ENCODE peak calls at places on chromosomes 1 and 21, in five cellular contexts. One of them, this sample, is unnamed.

GRCh38 chr1:175000697-175001187 is 995 bp downstream of the CACYBP start:
- DNase-seq in CD4-positive, alpha-beta memory T cell: no peak
- DNase-seq in fibroblast of mammary gland: peak
- DNase-seq in left ventricle myocardium inferior: no peak
- DNase-seq in AG09309: no peak
- DNase-seq in this sample: no peak

GRCh38 chr1:213656039-213656438 is 331.7 kb upstream of the PROX1 start:
- DNase-seq in AG09309: no peak
- DNase-seq in fibroblast of mammary gland: no peak
- DNase-seq in left ventricle myocardium inferior: no peak
- DNase-seq in CD4-positive, alpha-beta memory T cell: no peak
- DNase-seq in this sample: no peak

GRCh38 chr21:45769239-45769758 is 125.8 kb downstream of the PCBP3 start:
- DNase-seq in CD4-positive, alpha-beta memory T cell: no peak
- DNase-seq in left ventricle myocardium inferior: no peak
- DNase-seq in fibroblast of mammary gland: no peak
- DNase-seq in AG09309: no peak
- DNase-seq in this sample: no peak

GRCh38 chr1:4153571-4153970 is 253.5 kb upstream of the C1orf174 start:
- DNase-seq in left ventricle myocardium inferior: no peak
- DNase-seq in fibroblast of mammary gland: no peak
- DNase-seq in CD4-positive, alpha-beta memory T cell: no peak
- DNase-seq in AG09309: no peak
- DNase-seq in this sample: no peak

GRCh38 chr1:166950156-166950555 is 25.2 kb downstream of the ILDR2 start:
- DNase-seq in AG09309: no peak
- DNase-seq in left ventricle myocardium inferior: no peak
- DNase-seq in CD4-positive, alpha-beta memory T cell: no peak
- DNase-seq in fibroblast of mammary gland: no peak
- DNase-seq in this sample: no peak

GRCh38 chr1:36359383-36359782 is 26.3 kb downstream of the STK40 start:
- DNase-seq in AG09309: no peak
- DNase-seq in fibroblast of mammary gland: no peak
- DNase-seq in CD4-positive, alpha-beta memory T cell: no peak
- DNase-seq in left ventricle myocardium inferior: no peak
- DNase-seq in this sample: no peak

GRCh38 chr1:183163311-183163710 is 22.8 kb upstream of the LAMC2 start:
- DNase-seq in CD4-positive, alpha-beta memory T cell: no peak
- DNase-seq in fibroblast of mammary gland: peak
- DNase-seq in left ventricle myocardium inferior: no peak
- DNase-seq in AG09309: peak
- DNase-seq in this sample: no peak

GRCh38 chr1:79920970-79921669 is 914.6 kb upstream of the ADGRL4 start:
- DNase-seq in CD4-positive, alpha-beta memory T cell: no peak
- DNase-seq in fibroblast of mammary gland: no peak
- DNase-seq in left ventricle myocardium inferior: no peak
- DNase-seq in AG09309: no peak
- DNase-seq in this sample: no peak

GRCh38 chr1:31581821-31582810 is 5.8 kb downstream of the TINAGL1 start:
- DNase-seq in fibroblast of mammary gland: no peak
- DNase-seq in left ventricle myocardium inferior: no peak
- DNase-seq in AG09309: no peak
- DNase-seq in CD4-positive, alpha-beta memory T cell: no peak
- DNase-seq in this sample: no peak

GRCh38 chr1:235105051-235106043 is 23.3 kb downstream of the TOMM20 start:
- DNase-seq in CD4-positive, alpha-beta memory T cell: no peak
- DNase-seq in fibroblast of mammary gland: peak
- DNase-seq in left ventricle myocardium inferior: no peak
- DNase-seq in AG09309: no peak
- DNase-seq in this sample: no peak
- H3K4me3 ChIP-seq in CD4-positive, alpha-beta memory T cell: no peak
- H3K4me3 ChIP-seq in fibroblast of mammary gland: no peak
- H3K4me3 ChIP-seq in left ventricle myocardium inferior: no peak
- H3K4me3 ChIP-seq in AG09309: no peak
- H3K4me3 ChIP-seq in this sample: no peak

GRCh38 chr1:42944207-42944928 is 14.3 kb downstream of the SLC2A1 start:
- DNase-seq in fibroblast of mammary gland: no peak
- DNase-seq in CD4-positive, alpha-beta memory T cell: no peak
- DNase-seq in left ventricle myocardium inferior: peak
- DNase-seq in AG09309: no peak
- DNase-seq in this sample: no peak
- H3K4me3 ChIP-seq in fibroblast of mammary gland: no peak
- H3K4me3 ChIP-seq in CD4-positive, alpha-beta memory T cell: no peak
- H3K4me3 ChIP-seq in left ventricle myocardium inferior: no peak
- H3K4me3 ChIP-seq in AG09309: no peak
- H3K4me3 ChIP-seq in this sample: peak

GRCh38 chr1:246482780-246483179 is 24.3 kb downstream of the SMYD3 start:
- DNase-seq in AG09309: no peak
- DNase-seq in left ventricle myocardium inferior: no peak
- DNase-seq in fibroblast of mammary gland: no peak
- DNase-seq in CD4-positive, alpha-beta memory T cell: no peak
- DNase-seq in this sample: no peak
- H3K4me3 ChIP-seq in AG09309: no peak
- H3K4me3 ChIP-seq in left ventricle myocardium inferior: no peak
- H3K4me3 ChIP-seq in fibroblast of mammary gland: no peak
- H3K4me3 ChIP-seq in CD4-positive, alpha-beta memory T cell: no peak
- H3K4me3 ChIP-seq in this sample: no peak

DNA sequence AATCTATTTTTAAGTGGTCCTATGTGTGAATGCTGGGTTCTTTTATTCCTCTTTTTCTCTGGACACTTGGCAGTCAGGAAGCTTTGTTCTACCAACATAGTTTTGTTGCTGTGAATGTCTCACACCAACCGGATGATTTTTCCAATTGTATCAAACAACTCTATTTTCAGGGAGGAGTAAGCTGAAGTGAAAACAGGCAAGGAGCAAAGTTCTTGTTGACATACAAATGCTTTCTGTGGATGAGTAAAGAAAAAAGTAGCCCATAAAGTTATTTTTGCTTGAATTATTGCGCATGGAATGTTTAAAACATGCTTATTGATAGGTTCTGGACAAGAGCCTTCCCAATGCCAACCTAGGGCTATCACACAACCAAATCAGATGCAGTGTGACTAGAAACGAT is 4.4 kb downstream of the IER5 start:
- DNase-seq in AG09309: no peak
- DNase-seq in CD4-positive, alpha-beta memory T cell: no peak
- DNase-seq in fibroblast of mammary gland: no peak
- DNase-seq in left ventricle myocardium inferior: no peak
- DNase-seq in this sample: no peak
- H3K4me3 ChIP-seq in AG09309: no peak
- H3K4me3 ChIP-seq in CD4-positive, alpha-beta memory T cell: no peak
- H3K4me3 ChIP-seq in fibroblast of mammary gland: peak
- H3K4me3 ChIP-seq in left ventricle myocardium inferior: peak
- H3K4me3 ChIP-seq in this sample: no peak

DNA sequence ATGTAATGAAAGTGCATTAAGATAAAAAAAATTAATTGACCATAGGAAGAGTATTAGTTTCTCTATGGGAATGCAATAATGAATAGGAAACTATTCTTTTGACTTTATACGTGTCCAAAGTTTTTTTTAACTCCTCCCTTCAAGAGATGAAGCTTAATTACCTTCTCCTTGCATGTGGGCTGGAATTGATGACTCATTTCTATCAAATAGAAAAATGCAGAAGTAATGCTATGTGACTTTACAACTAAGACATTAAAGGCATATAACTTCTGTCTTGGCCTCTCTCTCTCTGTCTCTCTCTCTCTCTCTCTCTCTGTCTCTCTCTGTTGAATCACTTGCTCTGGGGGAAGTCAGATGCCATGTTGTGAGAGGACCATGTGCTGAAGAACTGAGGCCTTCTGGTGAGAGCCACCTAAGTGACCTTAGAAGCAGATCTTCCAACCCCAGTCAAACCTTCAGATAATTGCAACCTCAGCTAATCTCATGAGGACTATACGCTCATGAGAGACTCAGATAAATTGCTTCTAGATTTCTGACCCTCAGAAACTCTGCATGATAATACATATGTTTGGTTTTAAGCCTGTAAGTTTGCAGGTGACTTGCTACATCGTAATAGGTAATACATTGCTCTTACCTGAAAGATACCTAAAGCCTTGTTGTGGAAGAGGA is 414.2 kb downstream of the KCNT2 start:
- DNase-seq in CD4-positive, alpha-beta memory T cell: no peak
- DNase-seq in AG09309: no peak
- DNase-seq in fibroblast of mammary gland: peak
- DNase-seq in left ventricle myocardium inferior: no peak
- DNase-seq in this sample: no peak
- H3K4me3 ChIP-seq in CD4-positive, alpha-beta memory T cell: no peak
- H3K4me3 ChIP-seq in AG09309: no peak
- H3K4me3 ChIP-seq in fibroblast of mammary gland: no peak
- H3K4me3 ChIP-seq in left ventricle myocardium inferior: no peak
- H3K4me3 ChIP-seq in this sample: no peak

GRCh38 chr1:26318338-26319064 is 743 bp downstream of the CD52 start:
- DNase-seq in fibroblast of mammary gland: peak
- DNase-seq in CD4-positive, alpha-beta memory T cell: no peak
- DNase-seq in AG09309: no peak
- DNase-seq in left ventricle myocardium inferior: peak
- DNase-seq in this sample: no peak
- H3K4me3 ChIP-seq in fibroblast of mammary gland: no peak
- H3K4me3 ChIP-seq in CD4-positive, alpha-beta memory T cell: peak
- H3K4me3 ChIP-seq in AG09309: no peak
- H3K4me3 ChIP-seq in left ventricle myocardium inferior: peak
- H3K4me3 ChIP-seq in this sample: no peak

DNA sequence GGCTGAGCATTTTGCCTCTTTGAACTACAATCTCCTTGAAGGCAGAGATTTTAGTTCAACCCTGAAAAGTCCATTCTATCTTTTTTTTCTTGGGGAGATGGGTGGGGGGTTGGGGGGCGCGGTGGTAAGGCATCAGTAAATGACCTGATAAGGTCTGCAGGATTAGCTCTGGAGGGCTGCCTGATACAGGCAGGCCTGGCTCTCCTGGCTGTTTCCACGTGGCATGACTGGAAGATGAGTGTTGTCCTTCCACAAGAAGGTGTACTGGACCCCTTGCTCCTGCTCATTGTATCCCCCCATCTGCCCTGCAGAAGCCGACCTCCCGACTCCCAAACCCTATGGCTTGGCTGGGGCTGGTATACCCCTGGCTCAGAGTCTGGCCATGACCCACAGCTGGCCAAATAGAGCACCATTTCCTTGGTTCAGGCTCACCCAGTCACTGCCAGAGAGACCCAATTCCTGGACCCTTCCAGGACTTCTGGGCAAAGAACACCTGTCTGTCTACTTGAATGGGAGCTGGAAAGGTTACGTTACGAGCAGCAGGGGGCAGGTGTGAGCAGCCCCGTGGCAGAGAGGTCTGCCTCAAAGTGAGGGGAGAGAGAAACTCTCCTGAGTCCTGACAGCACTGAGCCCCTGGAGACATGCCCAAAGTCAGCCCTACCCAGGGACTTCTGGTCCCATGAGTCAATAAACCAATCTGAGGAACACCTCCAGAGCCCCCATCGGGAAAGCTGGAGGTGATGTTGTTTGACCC is 17.0 kb downstream of the DHRS3 start:
- DNase-seq in AG09309: no peak
- DNase-seq in fibroblast of mammary gland: peak
- DNase-seq in left ventricle myocardium inferior: no peak
- DNase-seq in CD4-positive, alpha-beta memory T cell: peak
- DNase-seq in this sample: no peak
- H3K4me3 ChIP-seq in AG09309: no peak
- H3K4me3 ChIP-seq in fibroblast of mammary gland: no peak
- H3K4me3 ChIP-seq in left ventricle myocardium inferior: no peak
- H3K4me3 ChIP-seq in CD4-positive, alpha-beta memory T cell: no peak
- H3K4me3 ChIP-seq in this sample: no peak

GRCh38 chr1:39573736-39574624 is 2.6 kb downstream of the PABPC4 start:
- DNase-seq in CD4-positive, alpha-beta memory T cell: no peak
- DNase-seq in fibroblast of mammary gland: peak
- DNase-seq in AG09309: peak
- DNase-seq in left ventricle myocardium inferior: no peak
- DNase-seq in this sample: no peak

GRCh38 chr1:39571178-39571483 is 5.5 kb downstream of the PABPC4 start:
- DNase-seq in AG09309: no peak
- DNase-seq in CD4-positive, alpha-beta memory T cell: no peak
- DNase-seq in fibroblast of mammary gland: no peak
- DNase-seq in left ventricle myocardium inferior: no peak
- DNase-seq in this sample: no peak

GRCh38 chr1:39573097-39573465 is 3.5 kb downstream of the PABPC4 start:
- DNase-seq in fibroblast of mammary gland: no peak
- DNase-seq in AG09309: no peak
- DNase-seq in CD4-positive, alpha-beta memory T cell: no peak
- DNase-seq in left ventricle myocardium inferior: no peak
- DNase-seq in this sample: no peak

GRCh38 chr1:39570477-39571177 is 6.0 kb downstream of the PABPC4 start:
- DNase-seq in fibroblast of mammary gland: no peak
- DNase-seq in CD4-positive, alpha-beta memory T cell: no peak
- DNase-seq in AG09309: no peak
- DNase-seq in left ventricle myocardium inferior: no peak
- DNase-seq in this sample: no peak

DNA sequence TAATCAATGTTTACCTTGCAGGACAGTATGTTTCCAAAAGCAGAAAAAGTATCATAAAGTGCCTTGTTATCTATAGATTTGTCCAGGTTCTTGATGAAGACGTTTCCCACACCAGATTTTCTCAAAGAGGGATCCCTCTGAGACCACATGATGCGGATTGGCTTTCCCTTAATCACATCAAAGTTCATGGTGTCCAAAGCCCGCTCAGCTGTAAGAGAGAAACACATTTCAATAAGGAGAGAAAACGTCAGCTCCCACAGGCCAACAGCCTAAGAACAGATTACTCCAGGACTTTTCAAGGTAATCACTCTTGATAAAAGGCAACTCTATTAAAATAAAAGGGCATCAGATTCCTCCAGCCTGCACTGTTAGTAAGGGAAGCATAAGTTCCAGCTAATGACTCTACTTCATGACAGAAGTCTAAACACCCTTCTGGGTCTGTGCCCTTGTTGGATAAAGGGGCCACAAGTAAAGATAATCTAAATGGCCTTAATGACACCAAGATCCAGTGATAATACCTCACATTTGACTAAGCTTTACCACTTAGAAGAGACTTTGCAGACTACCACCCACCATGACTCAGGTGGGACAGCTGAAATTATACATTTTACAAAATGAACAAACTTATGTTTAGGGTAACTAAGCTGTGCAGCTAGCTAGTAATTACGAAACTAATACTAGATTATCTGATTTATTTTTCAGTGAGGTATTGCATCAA is 4.1 kb downstream of the PABPC4 start:
- DNase-seq in left ventricle myocardium inferior: no peak
- DNase-seq in fibroblast of mammary gland: no peak
- DNase-seq in AG09309: no peak
- DNase-seq in CD4-positive, alpha-beta memory T cell: no peak
- DNase-seq in this sample: no peak
- H3K4me3 ChIP-seq in left ventricle myocardium inferior: peak
- H3K4me3 ChIP-seq in fibroblast of mammary gland: peak
- H3K4me3 ChIP-seq in AG09309: no peak
- H3K4me3 ChIP-seq in CD4-positive, alpha-beta memory T cell: no peak
- H3K4me3 ChIP-seq in this sample: peak